ENCODE peak calls at places on chromosome 4, in nine cellular contexts. One of them, this sample, is unnamed.

GRCh38 chr4:212438-213174 is 88.3 kb downstream of the ZNF718 start:
- DNase-seq in left lung: peak; percentile 76
- DNase-seq in heart right ventricle: peak; percentile 89
- DNase-seq in CD4-positive, alpha-beta T cell: no peak
- DNase-seq in CD8-positive, alpha-beta memory T cell: no peak
- DNase-seq in GM23248: peak; percentile 90
- DNase-seq in prostate gland: peak; percentile 52
- DNase-seq in cardiac muscle cell: peak; percentile 90
- DNase-seq in left ventricle myocardium inferior: peak; percentile 80
- DNase-seq in this sample: peak; percentile 75

GRCh38 chr4:99536148-99536728 is 25.4 kb downstream of the C4orf17 start:
- DNase-seq in GM23248: no peak
- DNase-seq in left ventricle myocardium inferior: no peak
- DNase-seq in CD8-positive, alpha-beta memory T cell: no peak
- DNase-seq in left lung: no peak
- DNase-seq in prostate gland: no peak
- DNase-seq in heart right ventricle: peak; percentile 4
- DNase-seq in cardiac muscle cell: no peak
- DNase-seq in CD4-positive, alpha-beta T cell: no peak
- DNase-seq in this sample: no peak

GRCh38 chr4:57051100-57051499 is 59.1 kb downstream of the IGFBP7 start:
- DNase-seq in prostate gland: no peak
- DNase-seq in CD4-positive, alpha-beta T cell: no peak
- DNase-seq in GM23248: no peak
- DNase-seq in heart right ventricle: peak; percentile 46
- DNase-seq in CD8-positive, alpha-beta memory T cell: no peak
- DNase-seq in cardiac muscle cell: no peak
- DNase-seq in left ventricle myocardium inferior: no peak
- DNase-seq in left lung: no peak
- DNase-seq in this sample: no peak

GRCh38 chr4:98332017-98332416 is 70.8 kb downstream of the RAP1GDS1 start:
- DNase-seq in left ventricle myocardium inferior: no peak
- DNase-seq in CD4-positive, alpha-beta T cell: no peak
- DNase-seq in CD8-positive, alpha-beta memory T cell: no peak
- DNase-seq in left lung: no peak
- DNase-seq in heart right ventricle: no peak
- DNase-seq in prostate gland: no peak
- DNase-seq in cardiac muscle cell: no peak
- DNase-seq in GM23248: no peak
- DNase-seq in this sample: no peak

GRCh38 chr4:86661006-86661405 is 66.9 kb downstream of the PTPN13 start:
- DNase-seq in GM23248: peak; percentile 12
- DNase-seq in CD8-positive, alpha-beta memory T cell: no peak
- DNase-seq in cardiac muscle cell: no peak
- DNase-seq in CD4-positive, alpha-beta T cell: no peak
- DNase-seq in prostate gland: no peak
- DNase-seq in left lung: no peak
- DNase-seq in heart right ventricle: no peak
- DNase-seq in left ventricle myocardium inferior: no peak
- DNase-seq in this sample: no peak

GRCh38 chr4:98481167-98481566 is 177.2 kb downstream of the TSPAN5 start:
- DNase-seq in CD8-positive, alpha-beta memory T cell: no peak
- DNase-seq in left lung: no peak
- DNase-seq in heart right ventricle: no peak
- DNase-seq in GM23248: no peak
- DNase-seq in prostate gland: no peak
- DNase-seq in left ventricle myocardium inferior: no peak
- DNase-seq in cardiac muscle cell: no peak
- DNase-seq in CD4-positive, alpha-beta T cell: no peak
- DNase-seq in this sample: no peak

GRCh38 chr4:2356123-2357069 is 62.0 kb downstream of the ZFYVE28 start:
- DNase-seq in cardiac muscle cell: no peak
- DNase-seq in prostate gland: no peak
- DNase-seq in left ventricle myocardium inferior: no peak
- DNase-seq in CD4-positive, alpha-beta T cell: no peak
- DNase-seq in CD8-positive, alpha-beta memory T cell: no peak
- DNase-seq in GM23248: no peak
- DNase-seq in left lung: peak; percentile 60
- DNase-seq in heart right ventricle: no peak
- DNase-seq in this sample: no peak

GRCh38 chr4:174119051-174119450 is 164.4 kb downstream of the FBXO8 start:
- DNase-seq in GM23248: peak; percentile 90
- DNase-seq in heart right ventricle: no peak
- DNase-seq in prostate gland: no peak
- DNase-seq in left lung: no peak
- DNase-seq in CD8-positive, alpha-beta memory T cell: no peak
- DNase-seq in left ventricle myocardium inferior: no peak
- DNase-seq in cardiac muscle cell: peak; percentile 87
- DNase-seq in CD4-positive, alpha-beta T cell: no peak
- DNase-seq in this sample: peak; percentile 20

GRCh38 chr4:105627620-105628019 is 75.2 kb downstream of the ARHGEF38 start:
- DNase-seq in heart right ventricle: no peak
- DNase-seq in CD8-positive, alpha-beta memory T cell: no peak
- DNase-seq in GM23248: no peak
- DNase-seq in prostate gland: no peak
- DNase-seq in left lung: no peak
- DNase-seq in cardiac muscle cell: no peak
- DNase-seq in CD4-positive, alpha-beta T cell: no peak
- DNase-seq in left ventricle myocardium inferior: no peak
- DNase-seq in this sample: no peak

GRCh38 chr4:138035781-138036258 is 206.3 kb downstream of the SLC7A11 start:
- DNase-seq in CD4-positive, alpha-beta T cell: no peak
- DNase-seq in heart right ventricle: peak; percentile 11
- DNase-seq in cardiac muscle cell: peak; percentile 79
- DNase-seq in prostate gland: no peak
- DNase-seq in GM23248: peak; percentile 81
- DNase-seq in left ventricle myocardium inferior: no peak
- DNase-seq in CD8-positive, alpha-beta memory T cell: no peak
- DNase-seq in left lung: no peak
- DNase-seq in this sample: no peak

DNA sequence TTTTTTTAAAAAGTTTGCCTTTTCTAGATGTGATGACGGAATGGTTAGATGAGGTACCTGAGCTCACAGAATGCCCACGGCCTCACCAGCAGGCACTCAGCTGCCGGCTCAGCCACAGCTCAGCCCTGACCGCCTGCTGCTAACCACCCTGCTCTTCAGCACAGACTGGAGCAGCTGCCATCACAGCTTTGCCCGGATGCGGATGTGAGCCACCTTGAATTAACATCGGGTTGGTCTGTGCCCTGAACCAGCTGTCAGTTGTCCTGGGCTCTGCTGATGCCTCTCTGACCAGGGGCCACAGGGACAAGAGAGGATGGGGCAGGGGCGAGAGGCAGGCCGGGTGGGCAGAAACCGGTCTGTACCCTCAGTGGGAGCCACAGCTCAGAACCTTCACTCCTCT is 93.3 kb downstream of the HMX1 start:
- DNase-seq in heart right ventricle: no peak
- DNase-seq in left ventricle myocardium inferior: no peak
- DNase-seq in CD4-positive, alpha-beta T cell: no peak
- DNase-seq in cardiac muscle cell: no peak
- DNase-seq in GM23248: no peak
- DNase-seq in prostate gland: no peak
- DNase-seq in CD8-positive, alpha-beta memory T cell: no peak
- DNase-seq in left lung: peak; percentile 61
- DNase-seq in this sample: no peak
- H3K9me3 ChIP-seq in heart right ventricle: no peaks in the 10 kb centered on the region
- H3K9me3 ChIP-seq in left ventricle myocardium inferior: no peaks in the 10 kb centered on the region
- H3K9me3 ChIP-seq in CD4-positive, alpha-beta T cell: no peaks in the 10 kb centered on the region
- H3K9me3 ChIP-seq in cardiac muscle cell: no peaks in the 10 kb centered on the region
- H3K9me3 ChIP-seq in GM23248: no peaks in the 10 kb centered on the region
- H3K9me3 ChIP-seq in prostate gland: no peaks in the 10 kb centered on the region
- H3K9me3 ChIP-seq in CD8-positive, alpha-beta memory T cell: no peaks in the 10 kb centered on the region
- H3K9me3 ChIP-seq in left lung: no peaks in the 10 kb centered on the region
- H3K9me3 ChIP-seq in this sample: no peaks in the 10 kb centered on the region

GRCh38 chr4:159417006-159417405 is 314.1 kb downstream of the RAPGEF2 start:
- DNase-seq in GM23248: no peak
- DNase-seq in prostate gland: no peak
- DNase-seq in heart right ventricle: no peak
- DNase-seq in cardiac muscle cell: no peak
- DNase-seq in left ventricle myocardium inferior: no peak
- DNase-seq in left lung: no peak
- DNase-seq in CD8-positive, alpha-beta memory T cell: no peak
- DNase-seq in CD4-positive, alpha-beta T cell: no peak
- DNase-seq in this sample: no peak

GRCh38 chr4:159420162-159421057 is 317.5 kb downstream of the RAPGEF2 start:
- DNase-seq in left ventricle myocardium inferior: no peak
- DNase-seq in CD4-positive, alpha-beta T cell: no peak
- DNase-seq in cardiac muscle cell: peak; percentile 17
- DNase-seq in left lung: no peak
- DNase-seq in heart right ventricle: no peak
- DNase-seq in CD8-positive, alpha-beta memory T cell: no peak
- DNase-seq in prostate gland: no peak
- DNase-seq in GM23248: no peak
- DNase-seq in this sample: no peak

GRCh38 chr4:159413252-159413941 is 310.5 kb downstream of the RAPGEF2 start:
- DNase-seq in heart right ventricle: no peak
- DNase-seq in CD4-positive, alpha-beta T cell: no peak
- DNase-seq in CD8-positive, alpha-beta memory T cell: no peak
- DNase-seq in prostate gland: no peak
- DNase-seq in left lung: no peak
- DNase-seq in cardiac muscle cell: peak; percentile 22
- DNase-seq in left ventricle myocardium inferior: no peak
- DNase-seq in GM23248: peak; percentile 47
- DNase-seq in this sample: no peak

GRCh38 chr4:159414305-159414704 is 311.4 kb downstream of the RAPGEF2 start:
- DNase-seq in CD8-positive, alpha-beta memory T cell: no peak
- DNase-seq in prostate gland: no peak
- DNase-seq in cardiac muscle cell: no peak
- DNase-seq in left ventricle myocardium inferior: no peak
- DNase-seq in heart right ventricle: peak; percentile 24
- DNase-seq in CD4-positive, alpha-beta T cell: no peak
- DNase-seq in left lung: no peak
- DNase-seq in GM23248: no peak
- DNase-seq in this sample: no peak

DNA sequence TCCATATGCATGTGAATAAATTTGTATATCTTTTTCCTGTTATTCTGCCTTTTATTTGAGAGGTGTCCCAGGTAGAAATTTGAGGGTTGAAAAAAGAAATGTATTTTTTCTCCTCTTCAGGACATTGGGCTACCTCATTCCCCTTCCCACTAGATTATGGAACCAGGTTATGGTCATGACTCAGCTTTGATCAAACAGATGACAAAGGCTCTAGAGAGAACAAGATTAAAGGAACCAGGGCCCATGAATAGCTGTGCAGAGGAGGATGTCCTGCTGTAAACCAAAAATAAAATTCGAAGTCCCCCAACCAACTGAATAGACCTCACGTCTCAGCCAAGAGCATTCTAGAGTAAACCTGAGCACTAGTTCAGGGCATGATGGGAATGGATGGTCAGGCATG is 313.2 kb downstream of the RAPGEF2 start:
- DNase-seq in heart right ventricle: no peak
- DNase-seq in cardiac muscle cell: no peak
- DNase-seq in left ventricle myocardium inferior: no peak
- DNase-seq in prostate gland: no peak
- DNase-seq in CD4-positive, alpha-beta T cell: no peak
- DNase-seq in CD8-positive, alpha-beta memory T cell: no peak
- DNase-seq in left lung: no peak
- DNase-seq in GM23248: no peak
- DNase-seq in this sample: no peak
- H3K9me3 ChIP-seq in heart right ventricle: peaks cover 33% of the 10 kb centered on the region
- H3K9me3 ChIP-seq in cardiac muscle cell: no peaks in the 10 kb centered on the region
- H3K9me3 ChIP-seq in left ventricle myocardium inferior: peaks cover 24% of the 10 kb centered on the region
- H3K9me3 ChIP-seq in prostate gland: no peaks in the 10 kb centered on the region
- H3K9me3 ChIP-seq in CD4-positive, alpha-beta T cell: no peaks in the 10 kb centered on the region
- H3K9me3 ChIP-seq in CD8-positive, alpha-beta memory T cell: no peaks in the 10 kb centered on the region
- H3K9me3 ChIP-seq in left lung: no peaks in the 10 kb centered on the region
- H3K9me3 ChIP-seq in GM23248: no peaks in the 10 kb centered on the region
- H3K9me3 ChIP-seq in this sample: no peaks in the 10 kb centered on the region

DNA sequence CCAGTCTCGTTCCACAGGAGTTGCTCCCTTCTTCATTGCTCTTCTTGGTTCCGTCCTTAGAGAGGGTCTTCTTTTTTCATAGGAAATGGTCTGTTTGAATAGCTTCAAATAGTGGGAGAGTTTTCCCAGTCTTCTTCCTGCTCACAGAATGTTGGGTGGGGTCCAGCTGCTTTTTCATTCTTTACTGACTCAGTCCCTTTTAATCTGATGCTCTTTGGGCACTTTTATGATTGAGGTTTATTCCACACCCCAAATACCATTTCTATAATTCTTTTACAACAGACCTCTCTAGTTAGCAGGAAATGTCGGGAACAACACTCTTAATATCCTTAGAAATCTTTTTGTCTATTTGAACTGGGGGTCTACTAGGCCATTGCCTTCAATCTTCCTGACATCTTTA is 239.5 kb downstream of the PRDM5 start:
- DNase-seq in left ventricle myocardium inferior: no peak
- DNase-seq in prostate gland: no peak
- DNase-seq in CD4-positive, alpha-beta T cell: no peak
- DNase-seq in CD8-positive, alpha-beta memory T cell: no peak
- DNase-seq in heart right ventricle: no peak
- DNase-seq in left lung: no peak
- DNase-seq in cardiac muscle cell: no peak
- DNase-seq in GM23248: peak; percentile 58
- DNase-seq in this sample: no peak
- H3K9me3 ChIP-seq in left ventricle myocardium inferior: no peaks in the 10 kb centered on the region
- H3K9me3 ChIP-seq in prostate gland: no peaks in the 10 kb centered on the region
- H3K9me3 ChIP-seq in CD4-positive, alpha-beta T cell: no peaks in the 10 kb centered on the region
- H3K9me3 ChIP-seq in CD8-positive, alpha-beta memory T cell: no peaks in the 10 kb centered on the region
- H3K9me3 ChIP-seq in heart right ventricle: no peaks in the 10 kb centered on the region
- H3K9me3 ChIP-seq in left lung: no peaks in the 10 kb centered on the region
- H3K9me3 ChIP-seq in cardiac muscle cell: no peaks in the 10 kb centered on the region
- H3K9me3 ChIP-seq in GM23248: no peaks in the 10 kb centered on the region
- H3K9me3 ChIP-seq in this sample: no peaks in the 10 kb centered on the region

GRCh38 chr4:71692963-71693362 is 90.9 kb downstream of the GC start:
- DNase-seq in CD4-positive, alpha-beta T cell: no peak
- DNase-seq in heart right ventricle: no peak
- DNase-seq in GM23248: no peak
- DNase-seq in CD8-positive, alpha-beta memory T cell: no peak
- DNase-seq in left ventricle myocardium inferior: no peak
- DNase-seq in cardiac muscle cell: no peak
- DNase-seq in prostate gland: no peak
- DNase-seq in left lung: no peak
- DNase-seq in this sample: no peak
- H3K9me3 ChIP-seq in CD4-positive, alpha-beta T cell: no peaks in the 10 kb centered on the region
- H3K9me3 ChIP-seq in heart right ventricle: no peaks in the 10 kb centered on the region
- H3K9me3 ChIP-seq in GM23248: no peaks in the 10 kb centered on the region
- H3K9me3 ChIP-seq in CD8-positive, alpha-beta memory T cell: no peaks in the 10 kb centered on the region
- H3K9me3 ChIP-seq in left ventricle myocardium inferior: no peaks in the 10 kb centered on the region
- H3K9me3 ChIP-seq in cardiac muscle cell: no peaks in the 10 kb centered on the region
- H3K9me3 ChIP-seq in prostate gland: no peaks in the 10 kb centered on the region
- H3K9me3 ChIP-seq in left lung: no peaks in the 10 kb centered on the region
- H3K9me3 ChIP-seq in this sample: no peaks in the 10 kb centered on the region

DNA sequence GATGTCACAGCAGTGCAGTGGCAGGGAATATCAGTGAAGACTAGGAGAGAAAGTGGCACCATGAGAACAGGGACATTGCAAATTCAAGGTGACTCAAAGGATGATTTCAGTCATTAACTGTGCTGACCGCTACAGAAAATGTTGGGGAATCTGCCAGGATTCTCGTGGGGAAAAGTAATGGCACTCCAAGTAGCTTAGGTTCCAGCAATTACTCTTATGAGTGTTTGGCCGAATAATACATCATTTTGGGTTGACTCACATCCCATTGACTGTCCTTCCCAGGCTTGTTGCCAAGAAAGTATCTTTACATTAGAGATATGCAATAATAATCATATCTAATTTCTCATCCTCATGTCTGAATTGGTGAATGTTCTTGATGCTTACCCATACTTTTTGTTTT is 1411.1 kb upstream of the PCDH7 start:
- DNase-seq in left ventricle myocardium inferior: no peak
- DNase-seq in prostate gland: no peak
- DNase-seq in CD8-positive, alpha-beta memory T cell: no peak
- DNase-seq in CD4-positive, alpha-beta T cell: no peak
- DNase-seq in cardiac muscle cell: peak; percentile 14
- DNase-seq in GM23248: peak; percentile 1
- DNase-seq in left lung: no peak
- DNase-seq in heart right ventricle: no peak
- DNase-seq in this sample: no peak
- H3K9me3 ChIP-seq in left ventricle myocardium inferior: no peaks in the 10 kb centered on the region
- H3K9me3 ChIP-seq in prostate gland: no peaks in the 10 kb centered on the region
- H3K9me3 ChIP-seq in CD8-positive, alpha-beta memory T cell: no peaks in the 10 kb centered on the region
- H3K9me3 ChIP-seq in CD4-positive, alpha-beta T cell: no peaks in the 10 kb centered on the region
- H3K9me3 ChIP-seq in cardiac muscle cell: no peaks in the 10 kb centered on the region
- H3K9me3 ChIP-seq in GM23248: no peaks in the 10 kb centered on the region
- H3K9me3 ChIP-seq in left lung: no peaks in the 10 kb centered on the region
- H3K9me3 ChIP-seq in heart right ventricle: no peaks in the 10 kb centered on the region
- H3K9me3 ChIP-seq in this sample: no peaks in the 10 kb centered on the region